ENCODE peak calls at places on chromosomes 4 and X, in six cellular contexts. Q is iris pigment epithelial cell; S is cardiac muscle cell; I is HFFc6; M is activated T-cell treated with anti-CD3 and anti-CD28 coated beads, Interleukin-2, amount 50 U/mL, for 72 hours; Y is NCI-H187 treated with DMSO at 0.1 percent for 48 hours. X is an unnamed sample.

GRCh38 chr4:2354127-2354526 is 64.3 kb downstream of the ZFYVE28 start:
- DNase-seq in Q (no peak), S (peak), I (no peak), M (peak), Y (no peak), X (peak)

GRCh38 chrX:129957241-129958099 is 25.0 kb upstream of the BCORL1 start:
- DNase-seq in Q (peak), S (peak), I (peak), M (peak), Y (no peak), X (peak)

GRCh38 chr4:55730143-55730931 is 89.3 kb upstream of the EXOC1L start:
- DNase-seq in Q (no peak), S (no peak), I (no peak), M (no peak), Y (no peak), X (no peak)

GRCh38 chr4:118823471-118823870 is 12.5 kb downstream of the SEC24D start:
- DNase-seq in Q (no peak), S (no peak), I (no peak), M (no peak), Y (no peak), X (no peak)

GRCh38 chr4:119212964-119213606 is 572 bp downstream of the USP53 start:
- DNase-seq in Q (peak), S (peak), I (peak), M (peak), Y (peak), X (peak)

GRCh38 chr4:13615162-13615561 is 12.4 kb downstream of the BOD1L1 start:
- DNase-seq in Q (no peak), S (no peak), I (no peak), M (no peak), Y (no peak), X (no peak)

GRCh38 chr4:105551968-105552746 is at the start of gene ARHGEF38:
- DNase-seq in Q (peak), S (peak), I (peak), M (no peak), Y (peak), X (no peak)

GRCh38 chrX:47247999-47248320 is 15.2 kb downstream of the USP11 start:
- DNase-seq in Q (no peak), S (no peak), I (no peak), M (no peak), Y (no peak), X (no peak)

GRCh38 chr4:99013402-99013843 is 17.9 kb downstream of the METAP1 start:
- DNase-seq in Q (no peak), S (peak), I (no peak), M (no peak), Y (no peak), X (no peak)

GRCh38 chrX:64187762-64188150 is 17.8 kb downstream of the AMER1 start:
- DNase-seq in Q (no peak), S (no peak), I (no peak), M (no peak), Y (no peak), X (no peak)